ENCODE peak calls at places on chromosome 13, in ten cellular contexts. One of them, this sample, is unnamed.

GRCh38 chr13:106372199-106373160 is 163.0 kb downstream of the EFNB2 start:
- DNase-seq in DMS79 treated with DMSO at 0.1 percent for 48 hours: no peak
- DNase-seq in BE2C: no peak
- DNase-seq in nephron progenitor cell: no peak
- DNase-seq in left cardiac atrium: no peak
- DNase-seq in left colon: no peak
- DNase-seq in HFF-Myc: no peak
- DNase-seq in adrenal gland: no peak
- DNase-seq in heart right ventricle: no peak
- DNase-seq in neuronal stem cell: no peak
- DNase-seq in this sample: no peak

GRCh38 chr13:98315466-98315865 is 138.4 kb upstream of the RNF113B start:
- DNase-seq in DMS79 treated with DMSO at 0.1 percent for 48 hours: no peak
- DNase-seq in BE2C: no peak
- DNase-seq in nephron progenitor cell: no peak
- DNase-seq in left cardiac atrium: no peak
- DNase-seq in left colon: no peak
- DNase-seq in HFF-Myc: peak
- DNase-seq in adrenal gland: no peak
- DNase-seq in heart right ventricle: no peak
- DNase-seq in neuronal stem cell: no peak
- DNase-seq in this sample: no peak

GRCh38 chr13:113976711-113977684 is 3.1 kb upstream of the C13orf46 start:
- DNase-seq in DMS79 treated with DMSO at 0.1 percent for 48 hours: no peak
- DNase-seq in BE2C: peak
- DNase-seq in nephron progenitor cell: no peak
- DNase-seq in left cardiac atrium: peak
- DNase-seq in left colon: no peak
- DNase-seq in HFF-Myc: no peak
- DNase-seq in adrenal gland: no peak
- DNase-seq in heart right ventricle: no peak
- DNase-seq in neuronal stem cell: no peak
- DNase-seq in this sample: no peak

GRCh38 chr13:113786262-113786841 is 27.3 kb downstream of the TMEM255B start:
- DNase-seq in DMS79 treated with DMSO at 0.1 percent for 48 hours: no peak
- DNase-seq in BE2C: no peak
- DNase-seq in nephron progenitor cell: no peak
- DNase-seq in left cardiac atrium: no peak
- DNase-seq in left colon: no peak
- DNase-seq in HFF-Myc: no peak
- DNase-seq in adrenal gland: no peak
- DNase-seq in heart right ventricle: no peak
- DNase-seq in neuronal stem cell: no peak
- DNase-seq in this sample: no peak

GRCh38 chr13:113489549-113490495 is 689 bp downstream of the DCUN1D2 start:
- DNase-seq in DMS79 treated with DMSO at 0.1 percent for 48 hours: peak
- DNase-seq in BE2C: peak
- DNase-seq in nephron progenitor cell: peak
- DNase-seq in left cardiac atrium: peak
- DNase-seq in left colon: no peak
- DNase-seq in HFF-Myc: no peak
- DNase-seq in adrenal gland: peak
- DNase-seq in heart right ventricle: peak
- DNase-seq in neuronal stem cell: peak
- DNase-seq in this sample: peak

GRCh38 chr13:109781384-109782065 is 4.9 kb downstream of the IRS2 start:
- DNase-seq in DMS79 treated with DMSO at 0.1 percent for 48 hours: peak
- DNase-seq in BE2C: no peak
- DNase-seq in nephron progenitor cell: no peak
- DNase-seq in left cardiac atrium: peak
- DNase-seq in left colon: peak
- DNase-seq in HFF-Myc: no peak
- DNase-seq in adrenal gland: peak
- DNase-seq in heart right ventricle: no peak
- DNase-seq in neuronal stem cell: no peak
- DNase-seq in this sample: no peak

GRCh38 chr13:113585828-113586355 is 1.3 kb downstream of the TFDP1 start:
- DNase-seq in DMS79 treated with DMSO at 0.1 percent for 48 hours: peak
- DNase-seq in BE2C: no peak
- DNase-seq in nephron progenitor cell: no peak
- DNase-seq in left cardiac atrium: no peak
- DNase-seq in left colon: no peak
- DNase-seq in HFF-Myc: no peak
- DNase-seq in adrenal gland: no peak
- DNase-seq in heart right ventricle: no peak
- DNase-seq in neuronal stem cell: no peak
- DNase-seq in this sample: no peak

GRCh38 chr13:87057807-87058520 is 613.2 kb upstream of the SLITRK5 start:
- DNase-seq in DMS79 treated with DMSO at 0.1 percent for 48 hours: no peak
- DNase-seq in BE2C: no peak
- DNase-seq in nephron progenitor cell: no peak
- DNase-seq in left cardiac atrium: no peak
- DNase-seq in left colon: no peak
- DNase-seq in HFF-Myc: no peak
- DNase-seq in adrenal gland: no peak
- DNase-seq in heart right ventricle: no peak
- DNase-seq in neuronal stem cell: no peak
- DNase-seq in this sample: no peak

GRCh38 chr13:75670496-75670895 is 34.4 kb downstream of the LMO7 start:
- DNase-seq in DMS79 treated with DMSO at 0.1 percent for 48 hours: no peak
- DNase-seq in BE2C: no peak
- DNase-seq in nephron progenitor cell: no peak
- DNase-seq in left cardiac atrium: no peak
- DNase-seq in left colon: no peak
- DNase-seq in HFF-Myc: no peak
- DNase-seq in adrenal gland: no peak
- DNase-seq in heart right ventricle: no peak
- DNase-seq in neuronal stem cell: no peak
- DNase-seq in this sample: no peak

GRCh38 chr13:46124531-46124966 is 19.7 kb upstream of the CPB2 start:
- DNase-seq in DMS79 treated with DMSO at 0.1 percent for 48 hours: no peak
- DNase-seq in BE2C: no peak
- DNase-seq in nephron progenitor cell: no peak
- DNase-seq in left cardiac atrium: no peak
- DNase-seq in left colon: peak
- DNase-seq in HFF-Myc: no peak
- DNase-seq in adrenal gland: no peak
- DNase-seq in heart right ventricle: no peak
- DNase-seq in neuronal stem cell: no peak
- DNase-seq in this sample: no peak

GRCh38 chr13:105272660-105273631 is 1262.5 kb downstream of the EFNB2 start:
- DNase-seq in DMS79 treated with DMSO at 0.1 percent for 48 hours: no peak
- DNase-seq in BE2C: peak
- DNase-seq in nephron progenitor cell: no peak
- DNase-seq in left cardiac atrium: no peak
- DNase-seq in left colon: no peak
- DNase-seq in HFF-Myc: no peak
- DNase-seq in adrenal gland: no peak
- DNase-seq in heart right ventricle: no peak
- DNase-seq in neuronal stem cell: no peak
- DNase-seq in this sample: no peak